ENCODE peak calls at places on chromosomes 1 and 21, in five cellular contexts. L, N, M, H and W are unnamed samples.

GRCh38 chr21:29749957-29750356 is 189.8 kb downstream of the GRIK1 start:
- DNase-seq in L (no peak), N (no peak), H (no peak), M (no peak), W (no peak)

GRCh38 chr1:19621274-19621950 is 22.7 kb upstream of the NBL1 start:
- DNase-seq in H (no peak), M (no peak), N (no peak), L (no peak), W (no peak)

GRCh38 chr1:55931272-55931940 is 648.0 kb downstream of the PLPP3 start:
- DNase-seq in M (peak; percentile 3), N (peak; percentile 35), L (no peak), H (peak; percentile 70), W (no peak)

GRCh38 chr1:19439464-19440171 is 45.7 kb downstream of the CAPZB start:
- DNase-seq in N (no peak), M (peak; percentile 40), L (no peak), H (no peak), W (no peak)

GRCh38 chr21:36132691-36133090 is 2.2 kb upstream of the CBR3 start:
- DNase-seq in L (no peak), M (no peak), H (no peak), N (no peak), W (no peak)

GRCh38 chr21:33666153-33666552 is 23.9 kb downstream of the ITSN1 start:
- DNase-seq in H (no peak), M (no peak), N (peak; percentile 16), L (no peak), W (no peak)

GRCh38 chr1:42941640-42942330 is 16.9 kb downstream of the SLC2A1 start:
- DNase-seq in M (peak; percentile 72), H (peak; percentile 71), L (no peak), N (peak; percentile 82), W (no peak)

GRCh38 chr1:6638226-6638625 is 13.6 kb downstream of the THAP3 start:
- DNase-seq in N (peak; percentile 80), H (no peak), M (no peak), L (no peak), W (no peak)

GRCh38 chr1:109898842-109899241 is 11.8 kb upstream of the CSF1 start:
- DNase-seq in L (no peak), H (no peak), N (no peak), M (no peak), W (no peak)

GRCh38 chr21:42836767-42837301 is 42.5 kb downstream of the WDR4 start:
- DNase-seq in L (no peak), H (no peak), M (no peak), N (no peak), W (no peak)

GRCh38 chr1:115021145-115021544 is 8.5 kb upstream of the TSHB start:
- DNase-seq in L (no peak), M (no peak), H (no peak), N (no peak), W (no peak)

GRCh38 chr1:55305735-55306134 is 90.6 kb upstream of the USP24 start:
- DNase-seq in M (no peak), L (no peak), H (peak; percentile 68), N (peak; percentile 39), W (no peak)

GRCh38 chr1:185281245-185281644 is 35.8 kb downstream of the IVNS1ABP start:
- DNase-seq in L (no peak), M (no peak), N (peak; percentile 24), H (no peak), W (no peak)

GRCh38 chr1:175198332-175198731 is 5.8 kb upstream of the KIAA0040 start:
- DNase-seq in L (no peak), M (no peak), H (no peak), N (no peak), W (no peak)

GRCh38 chr21:44293551-44294231 is 6.2 kb upstream of the PFKL start:
- DNase-seq in M (no peak), H (no peak), N (no peak), L (no peak), W (no peak)

GRCh38 chr1:27007909-27008582 is 4.6 kb downstream of the TENT5B start:
- DNase-seq in M (peak; percentile 94), N (no peak), H (peak; percentile 94), L (peak; percentile 89), W (no peak)
- H3K4me1 ChIP-seq in M (peaks cover 42% of the 10 kb centered on the region), N (peaks cover 46% of the 10 kb centered on the region), H (peaks cover 62% of the 10 kb centered on the region), L (peaks cover 22% of the 10 kb centered on the region), W (peaks cover 42% of the 10 kb centered on the region)

GRCh38 chr1:41875487-41875886 is 43.2 kb downstream of the HIVEP3 start:
- DNase-seq in L (no peak), M (no peak), H (no peak), N (no peak), W (no peak)
- H3K18ac ChIP-seq in L (no peak overlapping the region), M (no peak overlapping the region), H (no peak overlapping the region), N (no peak overlapping the region), W (peak overlapping the region; percentile 61)

GRCh38 chr1:17575786-17576584 is 36.5 kb downstream of the ARHGEF10L start:
- DNase-seq in L (no peak), M (no peak), N (no peak), H (no peak), W (no peak)
- H3K4me1 ChIP-seq in L (peaks cover 10% of the 10 kb centered on the region), M (peaks cover 6% of the 10 kb centered on the region), N (no peaks in the 10 kb centered on the region), H (peaks cover 30% of the 10 kb centered on the region), W (peaks cover 51% of the 10 kb centered on the region)

GRCh38 chr1:40802078-40803075 is 18.8 kb downstream of the KCNQ4 start:
- DNase-seq in N (peak; percentile 59), L (peak; percentile 95), H (peak; percentile 65), M (peak; percentile 93), W (peak; percentile 89)
- H3K18ac ChIP-seq in N (peak overlapping the region; percentile 71), L (no peak overlapping the region), H (no peak overlapping the region), M (no peak overlapping the region), W (peak overlapping the region; percentile 77)

DNA sequence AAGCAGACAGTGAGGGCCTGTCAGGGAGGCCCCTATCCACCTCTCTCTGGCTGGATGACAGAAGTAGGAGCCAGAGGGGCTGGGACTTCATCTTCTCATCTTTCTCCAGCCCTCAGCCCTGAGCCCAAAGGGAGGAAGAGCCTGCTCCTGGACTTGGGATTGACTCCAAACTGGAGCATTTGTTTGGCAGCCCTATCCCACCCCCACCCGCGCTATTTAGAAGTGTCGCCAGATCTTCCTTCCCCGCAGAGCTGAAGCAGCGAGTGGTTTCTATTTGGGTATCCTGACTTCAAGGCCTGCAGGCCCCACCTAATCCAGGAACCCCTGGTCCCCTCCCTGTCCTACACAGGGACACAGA is 9.6 kb downstream of the NES start:
- DNase-seq in M (no peak), N (peak; percentile 25), H (no peak), L (no peak), W (no peak)
- H3K4me1 ChIP-seq in M (peaks cover 25% of the 10 kb centered on the region), N (peaks cover 41% of the 10 kb centered on the region), H (peaks cover 80% of the 10 kb centered on the region), L (peaks cover 24% of the 10 kb centered on the region), W (peaks cover 69% of the 10 kb centered on the region)

DNA sequence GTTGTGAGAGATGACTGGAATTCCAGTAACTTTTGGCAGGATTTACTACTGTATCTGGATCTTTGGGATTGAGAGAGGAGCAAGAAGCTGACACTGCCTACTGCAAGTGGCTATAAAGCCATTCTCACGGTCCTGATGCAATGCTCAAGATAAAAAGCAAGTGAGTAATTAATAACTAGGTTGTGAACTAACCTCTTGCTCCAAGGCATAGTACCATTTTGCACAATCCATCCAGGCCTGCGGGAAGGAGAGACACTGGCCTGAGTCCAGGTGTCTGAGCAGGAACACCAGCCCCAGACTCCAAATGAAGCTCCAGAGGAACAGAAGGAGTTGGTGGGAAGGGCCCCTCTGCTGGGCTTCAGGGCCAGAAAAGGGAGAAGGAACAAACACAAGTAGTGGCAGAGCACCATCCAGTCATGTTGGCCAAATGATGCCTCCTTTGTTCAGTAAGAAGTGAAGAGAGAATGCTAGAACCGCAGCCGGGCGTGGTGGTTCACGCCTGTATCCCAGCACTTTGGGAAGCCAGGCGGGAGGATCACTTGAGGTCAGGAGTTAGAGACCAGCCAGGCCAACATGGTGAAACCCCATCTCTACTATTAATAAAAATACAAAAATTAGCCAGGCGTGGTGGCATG is 9.9 kb upstream of the SLC45A3 start:
- DNase-seq in L (no peak), H (peak; percentile 35), M (no peak), N (no peak), W (no peak)
- H3K18ac ChIP-seq in L (no peak overlapping the region), H (no peak overlapping the region), M (no peak overlapping the region), N (no peak overlapping the region), W (no peak overlapping the region)

GRCh38 chr1:235299514-235299858 is 28.5 kb downstream of the ARID4B start:
- DNase-seq in M (no peak), H (no peak), L (no peak), N (no peak), W (no peak)
- H3K4me1 ChIP-seq in M (no peaks in the 10 kb centered on the region), H (peaks cover 14% of the 10 kb centered on the region), L (no peaks in the 10 kb centered on the region), N (peaks cover 4% of the 10 kb centered on the region), W (no peaks in the 10 kb centered on the region)